ENCODE peak calls at places on chromosomes 4 and X, in seven cellular contexts. Z is NCI-H1092 treated with DMSO at 0.1 percent for 48 hours, A is NCI-H2081, H is substantia nigra, Q is PC-3, F is pancreas, V is AG09319. N is an unnamed sample.

GRCh38 chr4:126991965-126992364 is 640.8 kb upstream of the INTU start:
- DNase-seq in Z (peak; percentile 15), A (no peak), H (peak; percentile 20), Q (no peak), F (no peak), V (peak; percentile 49), N (no peak)

GRCh38 chrX:109732319-109732779 is 708 bp downstream of the ACSL4 start:
- DNase-seq in Z (peak; percentile 29), A (peak; percentile 48), H (no peak), Q (peak; percentile 56), F (no peak), V (no peak), N (peak; percentile 16)

GRCh38 chrX:151151668-151152267 is 24.6 kb upstream of the GPR50 start:
- DNase-seq in Z (peak; percentile 60), A (peak; percentile 27), H (no peak), Q (peak; percentile 64), F (no peak), V (peak; percentile 10), N (peak; percentile 33)

GRCh38 chrX:29297171-29297800 is 710.0 kb downstream of the IL1RAPL1 start:
- DNase-seq in Z (no peak), A (no peak), H (no peak), Q (no peak), F (no peak), V (no peak), N (no peak)

GRCh38 chr4:8840006-8840793 is 31.4 kb downstream of the HMX1 start:
- DNase-seq in Z (no peak), A (no peak), H (no peak), Q (no peak), F (no peak), V (no peak), N (no peak)

GRCh38 chr4:113397114-113397701 is 347.8 kb downstream of the ANK2 start:
- DNase-seq in Z (no peak), A (no peak), H (no peak), Q (no peak), F (no peak), V (peak; percentile 45), N (no peak)

GRCh38 chr4:52750819-52751348 is 341 bp downstream of the ERVMER34-1 start:
- DNase-seq in Z (no peak), A (no peak), H (no peak), Q (peak; percentile 14), F (peak; percentile 28), V (no peak), N (no peak)

GRCh38 chr4:78517050-78517652 is 34.4 kb upstream of the ANXA3 start:
- DNase-seq in Z (peak; percentile 50), A (peak; percentile 39), H (no peak), Q (peak; percentile 61), F (no peak), V (no peak), N (peak; percentile 3)

GRCh38 chr4:141390527-141391046 is 169.9 kb downstream of the ZNF330 start:
- DNase-seq in Z (no peak), A (no peak), H (no peak), Q (no peak), F (no peak), V (no peak), N (no peak)

GRCh38 chr4:122874194-122874593 is 47.6 kb downstream of the FGF2 start:
- DNase-seq in Z (no peak), A (no peak), H (no peak), Q (peak; percentile 67), F (no peak), V (no peak), N (no peak)

GRCh38 chr4:29336851-29337250 is 1383.3 kb upstream of the PCDH7 start:
- DNase-seq in Z (no peak), A (peak; percentile 13), H (no peak), Q (no peak), F (no peak), V (no peak), N (no peak)

GRCh38 chr4:39502034-39502658 is 25.1 kb downstream of the UGDH start:
- DNase-seq in Z (no peak), A (no peak), H (no peak), Q (peak; percentile 49), F (no peak), V (peak; percentile 45), N (no peak)

GRCh38 chr4:70868778-70869177 is 29.1 kb upstream of the GRSF1 start:
- DNase-seq in Z (no peak), A (no peak), H (no peak), Q (no peak), F (no peak), V (no peak), N (no peak)

GRCh38 chr4:16202598-16202997 is 23.7 kb downstream of the TAPT1 start:
- DNase-seq in Z (no peak), A (no peak), H (no peak), Q (no peak), F (no peak), V (no peak), N (no peak)

GRCh38 chr4:24924309-24924781 is 11.5 kb upstream of the CCDC149 start:
- DNase-seq in Z (no peak), A (no peak), H (no peak), Q (no peak), F (no peak), V (peak; percentile 92), N (no peak)

GRCh38 chr4:26288308-26288982 is 32.4 kb upstream of the RBPJ start:
- DNase-seq in Z (no peak), A (no peak), H (no peak), Q (peak; percentile 59), F (no peak), V (no peak), N (no peak)

GRCh38 chrX:129979207-129979920 is 3.1 kb upstream of the BCORL1 start:
- DNase-seq in Z (no peak), A (no peak), H (no peak), Q (no peak), F (peak; percentile 37), V (no peak), N (no peak)

GRCh38 chr4:1762264-1763010 is 30.7 kb upstream of the FGFR3 start:
- DNase-seq in Z (no peak), A (no peak), H (no peak), Q (no peak), F (no peak), V (no peak), N (no peak)

GRCh38 chr4:139857021-139857420 is 191.4 kb downstream of the MGST2 start:
- DNase-seq in Z (peak; percentile 79), A (peak; percentile 83), H (no peak), Q (peak; percentile 65), F (no peak), V (no peak), N (peak; percentile 41)

GRCh38 chr4:82899339-82899738 is 1.2 kb upstream of the THAP9 start:
- DNase-seq in Z (no peak), A (no peak), H (no peak), Q (no peak), F (no peak), V (no peak), N (no peak)

GRCh38 chr4:92516450-92516849 is 212.7 kb downstream of the GRID2 start:
- DNase-seq in Z (no peak), A (no peak), H (no peak), Q (no peak), F (no peak), V (no peak), N (no peak)

GRCh38 chr4:958836-959337 is 14.5 kb downstream of the DGKQ start:
- DNase-seq in Z (no peak), A (no peak), H (no peak), Q (no peak), F (no peak), V (no peak), N (no peak)

GRCh38 chr4:70741872-70742271 is 20.1 kb downstream of the RUFY3 start:
- DNase-seq in Z (no peak), A (no peak), H (no peak), Q (no peak), F (no peak), V (no peak), N (no peak)

GRCh38 chrX:30831082-30831481 is 58.0 kb downstream of the TAB3 start:
- DNase-seq in Z (no peak), A (no peak), H (no peak), Q (no peak), F (no peak), V (no peak), N (no peak)

GRCh38 chrX:101462892-101463291 is 22.4 kb upstream of the ARMCX4 start:
- DNase-seq in Z (peak; percentile 51), A (peak; percentile 55), H (no peak), Q (peak; percentile 63), F (no peak), V (no peak), N (no peak)

GRCh38 chrX:65537229-65537628 is 2.6 kb upstream of the LAS1L start:
- DNase-seq in Z (no peak), A (no peak), H (no peak), Q (no peak), F (no peak), V (no peak), N (no peak)

GRCh38 chr4:66609014-66609413 is 936.3 kb downstream of the CENPC start:
- DNase-seq in Z (no peak), A (no peak), H (no peak), Q (no peak), F (no peak), V (no peak), N (no peak)

GRCh38 chr4:153529646-153530045 is 63.5 kb downstream of the TMEM131L start:
- DNase-seq in Z (no peak), A (no peak), H (no peak), Q (no peak), F (no peak), V (no peak), N (no peak)

GRCh38 chrX:54825716-54826428 is 18.3 kb downstream of the MAGED2 start:
- DNase-seq in Z (no peak), A (no peak), H (no peak), Q (peak; percentile 41), F (no peak), V (no peak), N (no peak)